ENCODE peak calls at places on chromosomes 13 and 19, in eight cellular contexts. J is vagina, F is HCT116, N is breast epithelium, C is transverse colon, S is GM23338, H is spleen, R is stomach. Y is an unnamed sample. For H3K27me3, the result is how much of the 10 kb centered on the place peaks cover.

GRCh38 chr19:53877361-53877766 is 4.6 kb upstream of the PRKCG start:
- DNase-seq in J (no peak), F (no peak), N (no peak), C (no peak), S (peak), H (no peak), R (no peak), Y (no peak)

GRCh38 chr13:23146811-23147245 is 34.0 kb upstream of the SGCG start:
- DNase-seq in J (no peak), F (no peak), N (no peak), C (no peak), S (no peak), H (no peak), R (no peak), Y (no peak)

GRCh38 chr19:19211499-19212432 is at the start of gene NCAN:
- DNase-seq in J (peak), F (no peak), N (no peak), C (no peak), S (peak), H (no peak), R (no peak), Y (no peak)

GRCh38 chr13:74325106-74325505 is 190.9 kb upstream of the KLF12 start:
- DNase-seq in J (no peak), F (no peak), N (no peak), C (no peak), S (no peak), H (no peak), R (no peak), Y (no peak)

GRCh38 chr19:2624537-2625091 is 77.9 kb downstream of the GNG7 start:
- DNase-seq in J (no peak), F (no peak), N (peak), C (no peak), S (peak), H (peak), R (peak), Y (no peak)

GRCh38 chr13:41610426-41610825 is 153.1 kb downstream of the RGCC start:
- DNase-seq in J (no peak), F (no peak), N (no peak), C (no peak), S (no peak), H (no peak), R (peak), Y (no peak)

GRCh38 chr13:52845766-52846566 is 2.5 kb downstream of the PCDH8 start:
- DNase-seq in J (no peak), F (no peak), N (no peak), C (peak), S (peak), H (peak), R (no peak), Y (no peak)

GRCh38 chr19:10228925-10229324 is 2.2 kb downstream of the S1PR2 start:
- DNase-seq in J (no peak), F (no peak), N (no peak), C (no peak), S (peak), H (no peak), R (no peak), Y (no peak)

GRCh38 chr13:110116072-110116487 is 190.9 kb downstream of the COL4A1 start:
- DNase-seq in J (no peak), F (peak), N (no peak), C (peak), S (peak), H (peak), R (peak), Y (no peak)

GRCh38 chr13:35769812-35770211 is 293.3 kb upstream of the MAB21L1 start:
- DNase-seq in J (no peak), F (no peak), N (no peak), C (no peak), S (no peak), H (no peak), R (no peak), Y (no peak)

GRCh38 chr13:25887962-25888655 is 163.7 kb downstream of the SHISA2 start:
- DNase-seq in J (no peak), F (no peak), N (no peak), C (no peak), S (no peak), H (no peak), R (no peak), Y (no peak)

GRCh38 chr19:47109177-47109540 is 4.4 kb downstream of the ZC3H4 start:
- DNase-seq in J (no peak), F (no peak), N (no peak), C (no peak), S (no peak), H (no peak), R (no peak), Y (no peak)

GRCh38 chr19:42066075-42066754 is 3.8 kb downstream of the GRIK5 start:
- DNase-seq in J (no peak), F (no peak), N (no peak), C (no peak), S (peak), H (no peak), R (no peak), Y (no peak)

GRCh38 chr13:70884196-70884595 is 775.9 kb upstream of the KLHL1 start:
- DNase-seq in J (no peak), F (no peak), N (no peak), C (no peak), S (peak), H (no peak), R (no peak), Y (no peak)

DNA sequence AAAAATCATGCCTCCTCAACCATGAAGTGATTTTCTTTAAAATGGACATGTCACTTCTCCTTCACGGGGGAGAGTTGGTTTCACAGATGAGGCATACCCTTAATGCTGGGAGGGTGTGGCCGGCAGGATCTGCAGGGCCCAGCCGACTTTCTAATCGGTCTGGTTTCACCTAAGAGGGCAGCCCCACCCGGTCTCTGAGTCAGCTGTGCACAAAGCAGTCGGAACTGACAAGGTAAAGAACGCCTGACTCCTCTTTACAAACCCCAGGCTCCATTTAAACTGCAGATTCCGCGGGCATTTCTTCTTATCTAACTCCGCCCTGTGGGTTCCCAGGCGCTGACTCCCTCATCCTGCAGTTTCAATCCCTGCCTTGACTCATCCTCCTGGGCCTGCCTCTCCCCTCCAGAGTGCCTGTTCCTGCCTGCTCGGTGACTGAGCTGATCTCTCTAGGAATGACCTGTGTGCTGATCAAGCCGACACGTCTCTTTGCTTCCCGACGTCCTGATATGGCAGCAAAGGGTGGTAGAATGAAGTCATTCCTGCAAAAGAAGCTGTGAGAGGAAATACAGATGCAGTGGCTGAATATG is 63.4 kb downstream of the EFNB2 start:
- DNase-seq in J (no peak), F (peak), N (no peak), C (peak), S (peak), H (no peak), R (peak), Y (peak)
- TF ChIP-seq POLR2AphosphoS5 in J (no peak), F (peak), N (no peak), C (no peak), S (no peak), H (no peak), R (peak), Y (no peak)

GRCh38 chr13:27980280-27980998 is 8.1 kb downstream of the URAD start:
- DNase-seq in J (no peak), F (no peak), N (no peak), C (peak), S (peak), H (no peak), R (no peak), Y (no peak)

GRCh38 chr13:27979765-27980279 is 8.7 kb downstream of the URAD start:
- DNase-seq in J (no peak), F (no peak), N (no peak), C (no peak), S (no peak), H (no peak), R (no peak), Y (no peak)

GRCh38 chr13:27979001-27979643 is 9.4 kb downstream of the URAD start:
- DNase-seq in J (no peak), F (no peak), N (no peak), C (peak), S (peak), H (no peak), R (no peak), Y (no peak)

GRCh38 chr13:27982361-27982760 is 6.1 kb downstream of the URAD start:
- DNase-seq in J (no peak), F (no peak), N (no peak), C (no peak), S (no peak), H (no peak), R (no peak), Y (no peak)

GRCh38 chr13:27981006-27981708 is 7.3 kb downstream of the URAD start:
- DNase-seq in J (no peak), F (no peak), N (no peak), C (peak), S (no peak), H (no peak), R (no peak), Y (no peak)
- H3K27me3 ChIP-seq in J (under half), F (under half), N (half or more), C (half or more), S (half or more), H (half or more), R (half or more), Y (under half)

DNA sequence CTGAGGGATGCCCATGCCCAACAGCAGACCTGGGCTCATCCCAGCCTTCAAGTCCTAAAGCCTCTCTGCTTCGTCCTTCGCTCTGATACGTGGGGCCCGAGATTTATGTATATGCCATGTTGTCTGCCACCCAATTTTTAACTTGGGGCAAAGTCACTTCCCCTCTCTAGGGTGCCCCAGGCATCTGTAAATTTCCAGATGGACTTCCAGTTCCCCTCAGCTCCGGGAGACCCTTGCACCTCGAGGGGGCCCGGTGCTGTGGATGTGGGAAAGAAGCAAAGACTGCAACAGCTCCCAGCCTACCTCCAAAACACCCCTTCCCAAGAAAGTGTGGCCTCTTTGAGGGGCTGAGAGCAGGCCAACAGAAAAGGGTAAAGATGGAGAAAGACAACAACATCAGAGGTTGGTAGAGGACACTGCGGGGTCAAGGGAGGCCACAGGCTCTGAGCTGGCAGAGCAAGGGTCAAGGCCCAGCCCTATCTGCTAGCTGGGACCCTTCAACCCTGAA is 97.4 kb downstream of the STK24 start:
- DNase-seq in J (no peak), F (no peak), N (no peak), C (no peak), S (no peak), H (no peak), R (no peak), Y (no peak)
- TF ChIP-seq POLR2AphosphoS5 in J (no peak), F (no peak), N (no peak), C (no peak), S (no peak), H (no peak), R (no peak), Y (no peak)

GRCh38 chr13:24747248-24748151 is 16.5 kb upstream of the RNF17 start:
- DNase-seq in J (no peak), F (no peak), N (no peak), C (peak), S (peak), H (no peak), R (no peak), Y (no peak)
- H3K27me3 ChIP-seq in J (under half), F (under half), N (half or more), C (half or more), S (half or more), H (half or more), R (under half), Y (under half)

DNA sequence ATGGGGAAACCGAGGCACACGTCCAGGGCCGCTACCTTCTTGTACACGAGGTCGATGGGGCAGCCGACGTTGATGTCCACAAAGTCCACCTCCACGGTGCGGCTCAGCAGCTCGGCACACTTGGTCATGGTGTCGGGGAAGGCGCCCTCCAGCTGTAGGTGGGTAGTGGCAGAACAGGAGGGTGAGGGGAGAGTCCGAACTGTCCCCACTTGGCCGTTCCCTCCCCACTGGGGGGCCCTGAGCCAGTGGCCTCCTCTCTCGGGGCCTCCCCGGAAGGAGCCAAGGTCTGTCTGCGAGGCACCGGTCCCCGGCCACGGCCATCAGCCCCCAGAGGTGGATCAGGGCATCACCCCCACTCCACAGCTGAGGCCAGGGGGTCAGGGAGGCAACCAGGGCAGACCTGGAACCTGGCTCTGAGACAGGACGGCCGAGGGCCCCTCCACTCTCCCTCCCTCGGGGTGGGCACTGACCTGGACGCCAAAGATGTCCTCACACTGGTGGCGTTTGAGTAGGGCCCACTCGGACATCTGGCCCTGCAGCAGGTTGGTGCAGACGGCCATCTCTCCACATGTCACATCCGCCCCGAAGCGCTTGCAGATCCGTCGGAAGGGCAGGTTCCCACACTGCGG is 3.1 kb upstream of the PRR22 start:
- DNase-seq in J (no peak), F (no peak), N (no peak), C (no peak), S (no peak), H (peak), R (no peak), Y (no peak)
- TF ChIP-seq POLR2AphosphoS5 in J (no peak), F (no peak), N (no peak), C (no peak), S (no peak), H (no peak), R (no peak), Y (no peak)

GRCh38 chr19:48395499-48395898 is 2.0 kb downstream of the GRIN2D start:
- DNase-seq in J (no peak), F (no peak), N (no peak), C (no peak), S (no peak), H (no peak), R (no peak), Y (no peak)
- H3K27me3 ChIP-seq in J (under half), F (under half), N (under half), C (half or more), S (half or more), H (half or more), R (half or more), Y (under half)

DNA sequence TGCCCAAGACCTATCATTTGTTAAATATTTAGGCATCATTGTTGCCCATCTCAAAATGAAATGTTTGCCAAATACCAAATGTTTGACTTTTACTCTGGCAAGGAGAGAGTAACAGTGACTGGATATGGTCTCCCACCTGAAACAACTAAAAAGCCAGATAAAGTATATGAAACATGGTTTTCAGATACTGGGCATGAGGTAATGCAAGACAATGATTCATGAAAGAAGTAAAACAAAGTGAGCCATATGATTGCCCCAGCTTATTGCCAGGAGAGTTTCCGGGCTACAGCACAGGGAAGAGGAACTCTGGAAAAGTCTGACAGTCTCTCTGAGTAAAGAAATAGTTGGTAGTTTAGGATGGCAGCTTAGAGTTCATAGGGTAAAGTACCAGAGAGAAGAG is 354.6 kb downstream of the DNAJC15 start:
- DNase-seq in J (no peak), F (no peak), N (no peak), C (no peak), S (no peak), H (no peak), R (peak), Y (no peak)
- TF ChIP-seq POLR2AphosphoS5 in J (no peak), F (no peak), N (no peak), C (no peak), S (no peak), H (no peak), R (peak), Y (no peak)